ENCODE peak calls at places on chromosomes 5 and 9, in four cellular contexts. One of them, this sample, is unnamed.

GRCh38 chr5:93611900-93612898 is 29.2 kb downstream of the NR2F1 start:
- DNase-seq in upper lobe of right lung: no peak
- DNase-seq in GM12865: no peak
- DNase-seq in lower leg skin: no peak
- DNase-seq in this sample: no peak

GRCh38 chr9:137919649-137920101 is 42.1 kb downstream of the CACNA1B start:
- DNase-seq in lower leg skin: peak
- DNase-seq in GM12865: no peak
- DNase-seq in upper lobe of right lung: no peak
- DNase-seq in this sample: no peak

GRCh38 chr5:177458122-177458681 is 11.6 kb downstream of the PRR7 start:
- DNase-seq in GM12865: no peak
- DNase-seq in lower leg skin: no peak
- DNase-seq in upper lobe of right lung: peak
- DNase-seq in this sample: no peak

GRCh38 chr5:127872494-127872893 is 169.3 kb downstream of the CCDC192 start:
- DNase-seq in GM12865: no peak
- DNase-seq in lower leg skin: no peak
- DNase-seq in upper lobe of right lung: no peak
- DNase-seq in this sample: no peak

GRCh38 chr9:124272979-124273378 is 15.2 kb downstream of the NEK6 start:
- DNase-seq in upper lobe of right lung: no peak
- DNase-seq in lower leg skin: no peak
- DNase-seq in GM12865: no peak
- DNase-seq in this sample: no peak

GRCh38 chr5:169279125-169279524 is 21.8 kb downstream of the SLIT3 start:
- DNase-seq in GM12865: no peak
- DNase-seq in upper lobe of right lung: no peak
- DNase-seq in lower leg skin: no peak
- DNase-seq in this sample: no peak

GRCh38 chr9:137493163-137494103 is 34.3 kb upstream of the NSMF start:
- DNase-seq in upper lobe of right lung: no peak
- DNase-seq in lower leg skin: no peak
- DNase-seq in GM12865: no peak
- DNase-seq in this sample: peak

GRCh38 chr5:176559683-176560082 is 10.5 kb downstream of the CDHR2 start:
- DNase-seq in lower leg skin: no peak
- DNase-seq in upper lobe of right lung: no peak
- DNase-seq in GM12865: peak
- DNase-seq in this sample: no peak

GRCh38 chr5:169197343-169197742 is 103.6 kb downstream of the SLIT3 start:
- DNase-seq in GM12865: no peak
- DNase-seq in lower leg skin: no peak
- DNase-seq in upper lobe of right lung: no peak
- DNase-seq in this sample: no peak

GRCh38 chr9:116626762-116627161 is 60.3 kb upstream of the TRIM32 start:
- DNase-seq in lower leg skin: no peak
- DNase-seq in upper lobe of right lung: no peak
- DNase-seq in GM12865: no peak
- DNase-seq in this sample: no peak

GRCh38 chr5:53256746-53257145 is 147.2 kb upstream of the MOCS2 start:
- DNase-seq in GM12865: no peak
- DNase-seq in lower leg skin: no peak
- DNase-seq in upper lobe of right lung: no peak
- DNase-seq in this sample: no peak

GRCh38 chr9:123637940-123638634 is 282.1 kb downstream of the CRB2 start:
- DNase-seq in upper lobe of right lung: no peak
- DNase-seq in lower leg skin: no peak
- DNase-seq in GM12865: peak
- DNase-seq in this sample: no peak

GRCh38 chr5:75460947-75461346 is 50.5 kb downstream of the CERT1 start:
- DNase-seq in GM12865: peak
- DNase-seq in lower leg skin: no peak
- DNase-seq in upper lobe of right lung: no peak
- DNase-seq in this sample: no peak